ENCODE peak calls at places on chromosomes 3 and 15, in ten cellular contexts. J is upper lobe of right lung; E is left lung; X is psoas muscle; N is CD4-positive, alpha-beta T cell; H is uterus; W is ovary; S is esophagus squamous epithelium; I is colonic mucosa; D is heart left ventricle. Y is an unnamed sample.

GRCh38 chr3:186509423-186509822 is 34.8 kb downstream of the CRYGS start:
- DNase-seq in J (no peak), E (no peak), X (no peak), N (no peak), H (no peak), W (no peak), S (no peak), I (no peak), D (no peak), Y (no peak)

GRCh38 chr3:162879163-162879562 is 1382.6 kb downstream of the OTOL1 start:
- DNase-seq in J (no peak), E (no peak), X (no peak), N (no peak), H (no peak), W (no peak), S (no peak), I (no peak), D (no peak), Y (no peak)

GRCh38 chr3:38573606-38574005 is 75.9 kb downstream of the SCN5A start:
- DNase-seq in J (no peak), E (no peak), X (no peak), N (no peak), H (no peak), W (no peak), S (no peak), I (no peak), D (peak; percentile 23), Y (no peak)

GRCh38 chr3:48130321-48130881 is 57.8 kb downstream of the CDC25A start:
- DNase-seq in J (peak; percentile 71), E (peak; percentile 79), X (peak; percentile 69), N (no peak), H (peak; percentile 56), W (peak; percentile 79), S (no peak), I (peak; percentile 25), D (peak; percentile 89), Y (no peak)

GRCh38 chr3:117898722-117899121 is 1135.9 kb downstream of the IGSF11 start:
- DNase-seq in J (no peak), E (no peak), X (no peak), N (no peak), H (no peak), W (no peak), S (no peak), I (no peak), D (no peak), Y (no peak)

GRCh38 chr3:132445812-132446211 is 28.5 kb downstream of the DNAJC13 start:
- DNase-seq in J (no peak), E (no peak), X (no peak), N (no peak), H (no peak), W (no peak), S (no peak), I (no peak), D (no peak), Y (no peak)

GRCh38 chr3:158683216-158683975 is 10.9 kb upstream of the LXN start:
- DNase-seq in J (no peak), E (no peak), X (no peak), N (no peak), H (no peak), W (no peak), S (no peak), I (no peak), D (no peak), Y (no peak)

GRCh38 chr15:92506506-92506905 is 112.8 kb downstream of the ST8SIA2 start:
- DNase-seq in J (no peak), E (no peak), X (no peak), N (no peak), H (no peak), W (no peak), S (no peak), I (no peak), D (no peak), Y (no peak)

GRCh38 chr3:161510510-161511260 is 14.1 kb downstream of the OTOL1 start:
- DNase-seq in J (no peak), E (no peak), X (no peak), N (no peak), H (no peak), W (no peak), S (no peak), I (no peak), D (no peak), Y (no peak)

GRCh38 chr3:78857494-78858111 is 910.2 kb downstream of the ROBO1 start:
- DNase-seq in J (no peak), E (no peak), X (no peak), N (no peak), H (no peak), W (no peak), S (no peak), I (no peak), D (no peak), Y (no peak)

GRCh38 chr15:87416591-87417257 is 839.8 kb downstream of the NTRK3 start:
- DNase-seq in J (no peak), E (no peak), X (no peak), N (no peak), H (no peak), W (no peak), S (no peak), I (no peak), D (no peak), Y (no peak)

GRCh38 chr3:122533931-122534334 is 19.2 kb upstream of the KPNA1 start:
- DNase-seq in J (no peak), E (no peak), X (no peak), N (no peak), H (no peak), W (no peak), S (no peak), I (no peak), D (no peak), Y (no peak)

GRCh38 chr15:100879461-100880138 is at the start of gene ALDH1A3:
- DNase-seq in J (no peak), E (peak; percentile 40), X (peak; percentile 73), N (no peak), H (peak; percentile 50), W (peak; percentile 44), S (no peak), I (no peak), D (peak; percentile 23), Y (no peak)
- TF ChIP-seq CTCF in J (no peak), E (no peak), X (no peak), N (no peak), H (no peak), W (no peak), S (no peak), I (no peak), D (no peak), Y (no peak)

GRCh38 chr15:74121858-74122257 is 8.5 kb upstream of the ISLR2 start:
- DNase-seq in J (no peak), E (no peak), X (no peak), N (no peak), H (no peak), W (no peak), S (no peak), I (no peak), D (no peak), Y (no peak)

GRCh38 chr15:74123131-74123429 is 7.3 kb upstream of the ISLR2 start:
- DNase-seq in J (no peak), E (no peak), X (no peak), N (no peak), H (no peak), W (no peak), S (no peak), I (no peak), D (no peak), Y (no peak)

GRCh38 chr15:74121040-74121439 is 9.3 kb upstream of the ISLR2 start:
- DNase-seq in J (no peak), E (no peak), X (no peak), N (no peak), H (no peak), W (no peak), S (no peak), I (no peak), D (no peak), Y (no peak)

GRCh38 chr15:74123685-74124084 is 6.7 kb upstream of the ISLR2 start:
- DNase-seq in J (no peak), E (no peak), X (no peak), N (no peak), H (no peak), W (no peak), S (no peak), I (no peak), D (no peak), Y (no peak)

GRCh38 chr15:74122403-74123130 is 7.8 kb upstream of the ISLR2 start:
- DNase-seq in J (no peak), E (no peak), X (no peak), N (no peak), H (no peak), W (no peak), S (no peak), I (no peak), D (no peak), Y (no peak)
- H3K27me3 ChIP-seq in J (peaks cover 50% of the 10 kb centered on the region), E (peaks cover 4% of the 10 kb centered on the region), X (peaks cover 31% of the 10 kb centered on the region), N (peaks cover 21% of the 10 kb centered on the region), H (no peaks in the 10 kb centered on the region), W (no peaks in the 10 kb centered on the region), S (no peaks in the 10 kb centered on the region), I (peaks cover under 1% of the 10 kb centered on the region), D (peaks cover 9% of the 10 kb centered on the region), Y (peaks cover 5% of the 10 kb centered on the region)

DNA sequence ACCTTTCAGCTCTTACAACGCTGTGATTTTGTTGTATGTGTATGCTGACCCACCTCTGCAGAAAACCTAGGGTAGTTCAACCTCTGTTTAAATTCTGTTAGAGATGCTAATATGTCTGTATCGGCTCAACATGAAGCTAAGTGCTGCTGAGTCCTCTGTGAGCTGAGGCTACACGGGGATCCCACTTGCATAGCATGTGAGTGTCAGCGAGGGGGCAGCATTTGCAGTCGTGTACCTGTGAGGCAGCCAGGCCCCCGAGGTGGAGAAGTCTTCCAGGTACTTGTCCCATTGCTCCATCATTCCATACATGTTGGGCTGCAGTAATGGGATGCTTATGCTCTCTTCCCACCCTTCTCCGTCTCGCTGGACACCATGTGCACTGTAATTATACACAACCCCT is 3.7 kb downstream of the MKRN2OS start:
- DNase-seq in J (no peak), E (no peak), X (no peak), N (no peak), H (no peak), W (peak; percentile 26), S (no peak), I (no peak), D (no peak), Y (no peak)
- TF ChIP-seq CTCF in J (no peak), E (no peak), X (peak; percentile 15), N (no peak), H (no peak), W (no peak), S (peak; percentile 15), I (no peak), D (peak; percentile 26), Y (no peak)

DNA sequence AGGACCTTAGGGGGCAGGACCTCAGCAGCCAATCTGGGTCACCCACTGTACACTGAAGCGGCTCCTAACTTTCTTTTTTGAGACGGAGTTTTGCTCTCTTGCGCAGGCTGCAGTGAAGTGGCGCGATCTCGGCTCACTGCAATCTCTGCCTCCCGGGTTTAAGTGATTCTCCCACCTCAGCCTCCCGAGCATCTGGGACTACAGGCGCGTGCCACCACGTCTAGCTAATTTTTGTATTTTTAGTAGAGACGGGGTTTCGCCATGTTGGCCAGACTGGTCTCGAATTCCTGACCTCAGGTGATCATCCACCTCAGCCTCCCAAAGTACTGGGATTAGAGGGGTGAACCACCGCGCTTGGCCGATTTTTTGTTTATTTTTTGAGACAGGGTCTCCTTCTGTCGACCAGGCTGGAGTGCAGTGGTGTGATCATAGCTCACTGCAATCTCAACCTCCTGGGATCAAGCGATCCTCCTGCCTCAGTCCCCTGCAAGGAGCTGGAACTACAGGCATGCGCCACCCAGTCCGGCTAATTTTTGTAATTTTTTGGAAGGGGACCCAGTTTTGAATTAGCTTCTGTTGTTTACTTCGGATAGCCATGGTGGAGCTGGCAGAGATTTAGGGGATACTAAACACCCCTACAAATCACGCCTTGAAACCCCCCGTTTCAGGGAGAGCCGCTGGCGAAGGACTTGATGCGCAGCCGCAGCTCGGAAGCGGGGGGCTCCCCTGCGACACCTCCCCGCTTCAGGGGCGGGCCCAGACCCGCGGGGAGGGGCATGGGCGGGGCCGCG is 1.5 kb upstream of the CLK3 start:
- DNase-seq in J (no peak), E (no peak), X (no peak), N (no peak), H (peak; percentile 81), W (no peak), S (no peak), I (no peak), D (no peak), Y (no peak)
- H3K27me3 ChIP-seq in J (no peaks in the 10 kb centered on the region), E (no peaks in the 10 kb centered on the region), X (no peaks in the 10 kb centered on the region), N (no peaks in the 10 kb centered on the region), H (no peaks in the 10 kb centered on the region), W (no peaks in the 10 kb centered on the region), S (no peaks in the 10 kb centered on the region), I (no peaks in the 10 kb centered on the region), D (no peaks in the 10 kb centered on the region), Y (no peaks in the 10 kb centered on the region)